ENCODE peak calls at places on chromosomes 13 and 19, in five cellular contexts. A, Y, P, I and O are unnamed samples.

GRCh38 chr19:46678110-46678732 is 17.2 kb upstream of the DACT3 start:
- DNase-seq in A (no peak), Y (no peak), P (no peak), I (no peak), O (no peak)

GRCh38 chr19:43798546-43799409 is 3.5 kb downstream of the LYPD5 start:
- DNase-seq in A (no peak), Y (no peak), P (peak; percentile 62), I (no peak), O (no peak)

GRCh38 chr13:94917814-94918213 is 205.5 kb upstream of the SOX21 start:
- DNase-seq in A (peak; percentile 3), Y (no peak), P (no peak), I (no peak), O (no peak)

GRCh38 chr13:77026255-77026782 is 640 bp downstream of the FBXL3 start:
- DNase-seq in A (peak; percentile 34), Y (peak; percentile 78), P (peak; percentile 95), I (peak; percentile 72), O (peak; percentile 86)

GRCh38 chr19:35476149-35476548 is 14.1 kb downstream of the KRTDAP start:
- DNase-seq in A (no peak), Y (no peak), P (no peak), I (no peak), O (no peak)

GRCh38 chr19:13002970-13003540 is 7.8 kb downstream of the NFIX start:
- DNase-seq in A (no peak), Y (no peak), P (no peak), I (no peak), O (no peak)

GRCh38 chr13:39144391-39144790 is 106.1 kb downstream of the NHLRC3 start:
- DNase-seq in A (no peak), Y (no peak), P (no peak), I (no peak), O (no peak)

GRCh38 chr19:40671404-40671803 is 19.0 kb downstream of the NUMBL start:
- DNase-seq in A (no peak), Y (no peak), P (no peak), I (no peak), O (peak; percentile 42)

GRCh38 chr13:52651880-52652169 is 811 bp upstream of the SUGT1 start:
- DNase-seq in A (no peak), Y (no peak), P (no peak), I (no peak), O (no peak)

GRCh38 chr19:11624064-11624463 is 26.8 kb downstream of the ZNF627 start:
- DNase-seq in A (peak; percentile 5), Y (no peak), P (no peak), I (no peak), O (no peak)

GRCh38 chr19:3573162-3573857 is 566 bp downstream of the HMG20B start:
- DNase-seq in A (no peak), Y (peak; percentile 36), P (no peak), I (no peak), O (peak; percentile 43)

GRCh38 chr13:42422681-42423080 is 150.7 kb downstream of the AKAP11 start:
- DNase-seq in A (no peak), Y (no peak), P (no peak), I (no peak), O (no peak)

GRCh38 chr19:52948025-52948770 is 14.5 kb downstream of the ZNF816 start:
- DNase-seq in A (no peak), Y (no peak), P (no peak), I (no peak), O (no peak)

GRCh38 chr13:30998548-30999140 is 66.2 kb downstream of the TEX26 start:
- DNase-seq in A (peak; percentile 46), Y (no peak), P (no peak), I (no peak), O (no peak)

GRCh38 chr13:108922108-108922507 is 292.7 kb downstream of the MYO16 start:
- DNase-seq in A (no peak), Y (no peak), P (no peak), I (no peak), O (no peak)

GRCh38 chr13:113655358-113656014 is 2.5 kb downstream of the ATP4B start:
- DNase-seq in A (no peak), Y (peak; percentile 3), P (peak; percentile 61), I (peak; percentile 5), O (no peak)

GRCh38 chr19:53824134-53824611 is at the start of gene NLRP12:
- DNase-seq in A (no peak), Y (no peak), P (no peak), I (no peak), O (no peak)

GRCh38 chr13:112132142-112132541 is 65.2 kb downstream of the SOX1 start:
- DNase-seq in A (no peak), Y (no peak), P (no peak), I (no peak), O (no peak)

GRCh38 chr13:22091222-22091970 is 420.5 kb downstream of the FGF9 start:
- DNase-seq in A (no peak), Y (peak; percentile 30), P (no peak), I (no peak), O (no peak)

GRCh38 chr19:7637374-7638256 is 705 bp downstream of the STXBP2 start:
- DNase-seq in A (no peak), Y (no peak), P (no peak), I (no peak), O (no peak)

GRCh38 chr13:73702419-73703071 is 431.7 kb downstream of the KLF12 start:
- DNase-seq in A (no peak), Y (no peak), P (no peak), I (no peak), O (no peak)

GRCh38 chr19:46984077-46985010 is 35.3 kb upstream of the NPAS1 start:
- DNase-seq in A (peak; percentile 65), Y (peak; percentile 62), P (no peak), I (no peak), O (peak; percentile 42)

GRCh38 chr19:19009951-19010350 is 23.4 kb downstream of the SUGP2 start:
- DNase-seq in A (no peak), Y (no peak), P (no peak), I (no peak), O (no peak)

GRCh38 chr13:75993823-75994222 is 357.7 kb downstream of the LMO7 start:
- DNase-seq in A (no peak), Y (no peak), P (no peak), I (no peak), O (no peak)

GRCh38 chr19:6417713-6418561 is 6.7 kb downstream of the KHSRP start:
- DNase-seq in A (no peak), Y (peak; percentile 63), P (no peak), I (no peak), O (no peak)

GRCh38 chr13:110396913-110397379 is 89.9 kb downstream of the COL4A2 start:
- DNase-seq in A (peak; percentile 100), Y (peak; percentile 99), P (peak; percentile 98), I (peak; percentile 87), O (peak; percentile 77)

GRCh38 chr19:41998246-41999020 is 4.4 kb upstream of the ATP1A3 start:
- DNase-seq in A (peak; percentile 6), Y (no peak), P (peak; percentile 41), I (no peak), O (no peak)

GRCh38 chr19:12721656-12722565 is 1.8 kb downstream of the TNPO2 start:
- DNase-seq in A (peak; percentile 41), Y (peak; percentile 70), P (peak; percentile 90), I (no peak), O (peak; percentile 62)

GRCh38 chr19:50994129-50994528 is 7.3 kb downstream of the KLK8 start:
- DNase-seq in A (no peak), Y (no peak), P (no peak), I (no peak), O (no peak)

GRCh38 chr13:29676941-29677452 is 81.5 kb upstream of the SLC7A1 start:
- DNase-seq in A (no peak), Y (no peak), P (no peak), I (no peak), O (no peak)

GRCh38 chr19:2983351-2984195 is 6.2 kb downstream of the TLE6 start:
- DNase-seq in A (no peak), Y (peak; percentile 81), P (no peak), I (peak; percentile 37), O (peak; percentile 75)

GRCh38 chr19:34662919-34663318 is 14.0 kb downstream of the SCGB2B2 start:
- DNase-seq in A (no peak), Y (no peak), P (no peak), I (no peak), O (no peak)

GRCh38 chr19:8609210-8610040 is 1.1 kb downstream of the ADAMTS10 start:
- DNase-seq in A (peak; percentile 81), Y (peak; percentile 52), P (no peak), I (peak; percentile 35), O (peak; percentile 56)

GRCh38 chr13:103615778-103616177 is 549.6 kb upstream of the SLC10A2 start:
- DNase-seq in A (no peak), Y (no peak), P (no peak), I (no peak), O (no peak)

GRCh38 chr13:103812966-103813365 is 746.7 kb upstream of the SLC10A2 start:
- DNase-seq in A (peak; percentile 15), Y (no peak), P (no peak), I (no peak), O (no peak)

GRCh38 chr19:48501961-48502719 is 9.5 kb downstream of the LMTK3 start:
- DNase-seq in A (no peak), Y (no peak), P (peak; percentile 74), I (no peak), O (no peak)
- H3K4me3 ChIP-seq in A (no peak overlapping the region), Y (no peak overlapping the region), P (no peak overlapping the region), I (no peak overlapping the region), O (no peak overlapping the region)

GRCh38 chr13:25062479-25062878 is 33.5 kb upstream of the PABPC3 start:
- DNase-seq in A (no peak), Y (no peak), P (no peak), I (no peak), O (no peak)
- TF ChIP-seq CTCF in A (no peak), Y (no peak), P (no peak), I (no peak), O (no peak)

DNA sequence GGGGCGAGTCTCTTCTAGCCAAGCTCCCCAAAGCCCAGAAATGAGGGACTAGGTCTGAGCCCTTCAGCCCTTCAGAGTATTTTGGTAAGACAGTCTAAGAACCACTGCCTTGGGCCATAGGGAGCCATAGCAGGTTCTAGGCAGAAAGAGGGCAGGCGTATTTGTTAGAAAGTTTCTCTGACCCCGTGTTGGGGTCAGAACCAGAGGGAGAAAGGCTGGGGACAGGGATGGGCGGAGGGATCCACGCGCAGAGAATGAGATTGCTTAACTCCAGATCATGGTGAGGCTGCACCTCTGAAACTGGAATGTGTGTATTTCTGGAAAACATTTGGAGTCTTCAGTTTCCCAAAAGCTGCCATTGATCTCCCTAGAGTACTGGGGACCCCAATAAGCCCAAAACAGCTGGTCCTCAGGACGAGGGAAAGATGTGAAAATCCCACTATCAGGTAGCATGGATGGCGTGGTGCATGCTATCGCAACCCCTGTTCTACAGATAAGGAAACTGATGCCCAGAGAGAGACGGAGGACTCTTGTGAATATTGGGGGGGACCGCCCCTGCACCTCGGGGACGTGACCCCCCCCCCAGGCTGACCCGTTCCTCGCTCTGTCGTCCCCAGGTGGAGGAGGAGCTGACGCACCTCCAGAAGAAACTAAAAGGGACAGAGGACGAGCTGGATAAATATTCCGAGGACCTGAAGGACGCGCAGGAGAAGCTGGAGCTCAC is 703 bp upstream of the TPM4 start:
- DNase-seq in A (no peak), Y (no peak), P (no peak), I (no peak), O (no peak)
- H3K4me3 ChIP-seq in A (peak overlapping the region; percentile 64), Y (peak overlapping the region; percentile 100), P (peak overlapping the region; percentile 98), I (peak overlapping the region; percentile 76), O (peak overlapping the region; percentile 94)

DNA sequence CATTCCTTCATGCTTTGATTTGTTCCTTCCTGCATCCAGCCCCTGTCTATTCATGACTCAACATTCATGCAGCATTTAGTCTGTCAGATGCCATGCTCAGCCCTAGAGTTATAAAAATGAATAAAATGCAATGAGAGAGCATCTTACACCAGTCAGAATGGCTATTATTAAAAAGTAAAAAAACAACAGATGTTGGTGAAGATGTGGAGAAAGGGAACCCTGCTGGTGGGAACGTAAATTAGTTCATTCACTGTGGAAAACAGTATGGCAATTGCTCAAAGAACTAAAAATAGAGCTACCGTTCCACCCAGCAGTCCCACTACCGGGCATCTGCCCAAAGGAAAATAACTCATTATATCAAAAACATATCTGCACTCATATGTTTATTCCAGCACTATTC is 70.0 kb upstream of the GTF3A start:
- DNase-seq in A (peak; percentile 32), Y (no peak), P (no peak), I (no peak), O (no peak)
- TF ChIP-seq CTCF in A (peak; percentile 30), Y (no peak), P (no peak), I (no peak), O (no peak)